ENCODE peak calls at places on chromosomes 4 and X, in six cellular contexts. One of them, this sample, is unnamed.

GRCh38 chr4:47913858-47914218 is 545 bp downstream of the NFXL1 start:
- DNase-seq in activated T-helper 9 cell treated with anti-CD3 and anti-CD28 coated beads, Interleukin-2, amount 50 U/mL, for 16 hours: peak; percentile 21
- DNase-seq in M059J: peak; percentile 28
- DNase-seq in C1 segment of cervical spinal cord: peak; percentile 21
- DNase-seq in OCI-LY7: peak; percentile 49
- DNase-seq in NCI-H460: no peak
- DNase-seq in this sample: peak; percentile 36

GRCh38 chrX:107542500-107542899 is 85.8 kb upstream of the PRPS1 start:
- DNase-seq in activated T-helper 9 cell treated with anti-CD3 and anti-CD28 coated beads, Interleukin-2, amount 50 U/mL, for 16 hours: no peak
- DNase-seq in NCI-H460: no peak
- DNase-seq in C1 segment of cervical spinal cord: no peak
- DNase-seq in M059J: peak; percentile 44
- DNase-seq in OCI-LY7: peak; percentile 27
- DNase-seq in this sample: no peak

GRCh38 chrX:536616-537015 is 94.0 kb upstream of the SHOX start:
- DNase-seq in NCI-H460: no peak
- DNase-seq in C1 segment of cervical spinal cord: no peak
- DNase-seq in activated T-helper 9 cell treated with anti-CD3 and anti-CD28 coated beads, Interleukin-2, amount 50 U/mL, for 16 hours: no peak
- DNase-seq in OCI-LY7: no peak
- DNase-seq in M059J: no peak
- DNase-seq in this sample: no peak

GRCh38 chr4:152819026-152819645 is 39.4 kb downstream of the ARFIP1 start:
- DNase-seq in NCI-H460: no peak
- DNase-seq in activated T-helper 9 cell treated with anti-CD3 and anti-CD28 coated beads, Interleukin-2, amount 50 U/mL, for 16 hours: no peak
- DNase-seq in OCI-LY7: no peak
- DNase-seq in C1 segment of cervical spinal cord: no peak
- DNase-seq in M059J: no peak
- DNase-seq in this sample: no peak

GRCh38 chr4:169315530-169316306 is 45.0 kb upstream of the SH3RF1 start:
- DNase-seq in activated T-helper 9 cell treated with anti-CD3 and anti-CD28 coated beads, Interleukin-2, amount 50 U/mL, for 16 hours: no peak
- DNase-seq in M059J: peak; percentile 53
- DNase-seq in OCI-LY7: no peak
- DNase-seq in C1 segment of cervical spinal cord: no peak
- DNase-seq in NCI-H460: no peak
- DNase-seq in this sample: no peak

GRCh38 chrX:135484636-135485289 is 35.7 kb upstream of the INTS6L start:
- DNase-seq in activated T-helper 9 cell treated with anti-CD3 and anti-CD28 coated beads, Interleukin-2, amount 50 U/mL, for 16 hours: no peak
- DNase-seq in NCI-H460: peak; percentile 37
- DNase-seq in M059J: peak; percentile 55
- DNase-seq in OCI-LY7: peak; percentile 50
- DNase-seq in C1 segment of cervical spinal cord: no peak
- DNase-seq in this sample: peak; percentile 40

GRCh38 chr4:169335331-169335730 is 64.6 kb upstream of the SH3RF1 start:
- DNase-seq in M059J: peak; percentile 64
- DNase-seq in NCI-H460: no peak
- DNase-seq in activated T-helper 9 cell treated with anti-CD3 and anti-CD28 coated beads, Interleukin-2, amount 50 U/mL, for 16 hours: no peak
- DNase-seq in C1 segment of cervical spinal cord: no peak
- DNase-seq in OCI-LY7: no peak
- DNase-seq in this sample: no peak

GRCh38 chrX:18410038-18410437 is 15.4 kb upstream of the CDKL5 start:
- DNase-seq in OCI-LY7: no peak
- DNase-seq in activated T-helper 9 cell treated with anti-CD3 and anti-CD28 coated beads, Interleukin-2, amount 50 U/mL, for 16 hours: no peak
- DNase-seq in M059J: peak; percentile 34
- DNase-seq in NCI-H460: peak; percentile 44
- DNase-seq in C1 segment of cervical spinal cord: no peak
- DNase-seq in this sample: no peak

GRCh38 chr4:158728256-158728655 is 5.1 kb upstream of the PPID start:
- DNase-seq in activated T-helper 9 cell treated with anti-CD3 and anti-CD28 coated beads, Interleukin-2, amount 50 U/mL, for 16 hours: no peak
- DNase-seq in C1 segment of cervical spinal cord: no peak
- DNase-seq in NCI-H460: no peak
- DNase-seq in M059J: no peak
- DNase-seq in OCI-LY7: no peak
- DNase-seq in this sample: no peak

GRCh38 chr4:78496021-78496643 is 55.4 kb upstream of the ANXA3 start:
- DNase-seq in NCI-H460: no peak
- DNase-seq in activated T-helper 9 cell treated with anti-CD3 and anti-CD28 coated beads, Interleukin-2, amount 50 U/mL, for 16 hours: no peak
- DNase-seq in OCI-LY7: no peak
- DNase-seq in M059J: no peak
- DNase-seq in C1 segment of cervical spinal cord: no peak
- DNase-seq in this sample: no peak

GRCh38 chrX:111460612-111461011 is 48.6 kb upstream of the DCX start:
- DNase-seq in C1 segment of cervical spinal cord: no peak
- DNase-seq in NCI-H460: no peak
- DNase-seq in activated T-helper 9 cell treated with anti-CD3 and anti-CD28 coated beads, Interleukin-2, amount 50 U/mL, for 16 hours: no peak
- DNase-seq in M059J: no peak
- DNase-seq in OCI-LY7: no peak
- DNase-seq in this sample: no peak

GRCh38 chr4:64756016-64756415 is 346.8 kb upstream of the TECRL start:
- DNase-seq in OCI-LY7: no peak
- DNase-seq in C1 segment of cervical spinal cord: no peak
- DNase-seq in activated T-helper 9 cell treated with anti-CD3 and anti-CD28 coated beads, Interleukin-2, amount 50 U/mL, for 16 hours: no peak
- DNase-seq in M059J: peak; percentile 73
- DNase-seq in NCI-H460: no peak
- DNase-seq in this sample: no peak

GRCh38 chr4:31674313-31674947 is 954.3 kb downstream of the PCDH7 start:
- DNase-seq in M059J: no peak
- DNase-seq in C1 segment of cervical spinal cord: no peak
- DNase-seq in NCI-H460: no peak
- DNase-seq in activated T-helper 9 cell treated with anti-CD3 and anti-CD28 coated beads, Interleukin-2, amount 50 U/mL, for 16 hours: no peak
- DNase-seq in OCI-LY7: peak; percentile 1
- DNase-seq in this sample: peak; percentile 13

GRCh38 chr4:6222761-6223292 is 22.5 kb upstream of the JAKMIP1 start:
- DNase-seq in NCI-H460: no peak
- DNase-seq in M059J: no peak
- DNase-seq in C1 segment of cervical spinal cord: peak; percentile 23
- DNase-seq in OCI-LY7: no peak
- DNase-seq in activated T-helper 9 cell treated with anti-CD3 and anti-CD28 coated beads, Interleukin-2, amount 50 U/mL, for 16 hours: no peak
- DNase-seq in this sample: no peak

GRCh38 chr4:108834787-108835384 is 72.0 kb upstream of the ETNPPL start:
- DNase-seq in C1 segment of cervical spinal cord: no peak
- DNase-seq in OCI-LY7: peak; percentile 48
- DNase-seq in activated T-helper 9 cell treated with anti-CD3 and anti-CD28 coated beads, Interleukin-2, amount 50 U/mL, for 16 hours: no peak
- DNase-seq in M059J: peak; percentile 42
- DNase-seq in NCI-H460: peak; percentile 22
- DNase-seq in this sample: peak; percentile 11

GRCh38 chr4:74157116-74157742 is 689 bp upstream of the MTHFD2L start:
- DNase-seq in OCI-LY7: no peak
- DNase-seq in activated T-helper 9 cell treated with anti-CD3 and anti-CD28 coated beads, Interleukin-2, amount 50 U/mL, for 16 hours: no peak
- DNase-seq in NCI-H460: no peak
- DNase-seq in C1 segment of cervical spinal cord: no peak
- DNase-seq in M059J: peak; percentile 40
- DNase-seq in this sample: no peak

GRCh38 chrX:10101269-10101668 is 55.5 kb upstream of the CLCN4 start:
- DNase-seq in M059J: no peak
- DNase-seq in activated T-helper 9 cell treated with anti-CD3 and anti-CD28 coated beads, Interleukin-2, amount 50 U/mL, for 16 hours: no peak
- DNase-seq in OCI-LY7: no peak
- DNase-seq in NCI-H460: no peak
- DNase-seq in C1 segment of cervical spinal cord: no peak
- DNase-seq in this sample: no peak

GRCh38 chr4:99615210-99615834 is 40.7 kb downstream of the MTTP start:
- DNase-seq in activated T-helper 9 cell treated with anti-CD3 and anti-CD28 coated beads, Interleukin-2, amount 50 U/mL, for 16 hours: no peak
- DNase-seq in C1 segment of cervical spinal cord: no peak
- DNase-seq in NCI-H460: no peak
- DNase-seq in M059J: no peak
- DNase-seq in OCI-LY7: no peak
- DNase-seq in this sample: no peak

GRCh38 chrX:18885317-18886004 is 98.5 kb downstream of the PHKA2 start:
- DNase-seq in C1 segment of cervical spinal cord: no peak
- DNase-seq in NCI-H460: no peak
- DNase-seq in activated T-helper 9 cell treated with anti-CD3 and anti-CD28 coated beads, Interleukin-2, amount 50 U/mL, for 16 hours: no peak
- DNase-seq in M059J: peak; percentile 20
- DNase-seq in OCI-LY7: no peak
- DNase-seq in this sample: peak; percentile 51

GRCh38 chr4:93827272-93827947 is 1.1 kb upstream of the ATOH1 start:
- DNase-seq in activated T-helper 9 cell treated with anti-CD3 and anti-CD28 coated beads, Interleukin-2, amount 50 U/mL, for 16 hours: no peak
- DNase-seq in M059J: no peak
- DNase-seq in OCI-LY7: no peak
- DNase-seq in C1 segment of cervical spinal cord: no peak
- DNase-seq in NCI-H460: no peak
- DNase-seq in this sample: no peak

GRCh38 chr4:83109480-83110221 is 4.9 kb downstream of the PLAC8 start:
- DNase-seq in activated T-helper 9 cell treated with anti-CD3 and anti-CD28 coated beads, Interleukin-2, amount 50 U/mL, for 16 hours: peak; percentile 30
- DNase-seq in OCI-LY7: peak; percentile 11
- DNase-seq in NCI-H460: peak; percentile 26
- DNase-seq in C1 segment of cervical spinal cord: no peak
- DNase-seq in M059J: peak; percentile 54
- DNase-seq in this sample: peak; percentile 32

GRCh38 chrX:140664939-140665338 is 44.6 kb upstream of the LINC00632 start:
- DNase-seq in activated T-helper 9 cell treated with anti-CD3 and anti-CD28 coated beads, Interleukin-2, amount 50 U/mL, for 16 hours: no peak
- DNase-seq in C1 segment of cervical spinal cord: no peak
- DNase-seq in OCI-LY7: peak; percentile 5
- DNase-seq in M059J: peak; percentile 38
- DNase-seq in NCI-H460: peak; percentile 35
- DNase-seq in this sample: peak; percentile 4

This sample was measured in RPMI8226.